ENCODE peak calls at places on chromosomes 3 and 15, in six cellular contexts. S is H9, H is trophoblast cell, F is GM23338, X is astrocyte, J is neural progenitor cell. K is an unnamed sample. For H3K79me2, the result is how much of the 10 kb centered on the place peaks cover.

GRCh38 chr3:28935141-28935540 is 345.7 kb upstream of the RBMS3 start:
- DNase-seq in S (no peak), H (no peak), F (no peak), X (no peak), J (no peak), K (no peak)

GRCh38 chr15:68463996-68464395 is 32.0 kb upstream of the ITGA11 start:
- DNase-seq in S (no peak), H (no peak), F (no peak), X (peak), J (no peak), K (no peak)

GRCh38 chr3:135473449-135473848 is 492.1 kb upstream of the PPP2R3A start:
- DNase-seq in S (no peak), H (no peak), F (no peak), X (no peak), J (no peak), K (no peak)

GRCh38 chr3:177131927-177132636 is 65.2 kb downstream of the TBL1XR1 start:
- DNase-seq in S (no peak), H (no peak), F (no peak), X (no peak), J (no peak), K (no peak)

GRCh38 chr15:100696452-100696851 is 94.1 kb downstream of the ASB7 start:
- DNase-seq in S (peak), H (no peak), F (no peak), X (peak), J (no peak), K (no peak)

GRCh38 chr15:85026304-85027032 is 44.8 kb downstream of the PDE8A start:
- DNase-seq in S (no peak), H (no peak), F (no peak), X (no peak), J (no peak), K (no peak)

GRCh38 chr3:102174312-102174712 is 260.5 kb upstream of the ZPLD1 start:
- DNase-seq in S (no peak), H (no peak), F (no peak), X (peak), J (no peak), K (no peak)

GRCh38 chr3:190083631-190084030 is 37.1 kb downstream of the P3H2 start:
- DNase-seq in S (no peak), H (no peak), F (no peak), X (no peak), J (no peak), K (no peak)

GRCh38 chr3:154684440-154684839 is 254.4 kb upstream of the GPR149 start:
- DNase-seq in S (peak), H (no peak), F (no peak), X (no peak), J (peak), K (no peak)

GRCh38 chr15:61653110-61653509 is 407.1 kb downstream of the VPS13C start:
- DNase-seq in S (peak), H (no peak), F (peak), X (no peak), J (no peak), K (no peak)

GRCh38 chr3:157129782-157130137 is 30.2 kb downstream of the CCNL1 start:
- DNase-seq in S (no peak), H (no peak), F (peak), X (peak), J (peak), K (no peak)

GRCh38 chr15:78000089-78000926 is 77.2 kb downstream of the TBC1D2B start:
- DNase-seq in S (peak), H (peak), F (peak), X (peak), J (peak), K (peak)

GRCh38 chr15:60844431-60845174 is 365.7 kb upstream of the ICE2 start:
- DNase-seq in S (no peak), H (no peak), F (no peak), X (no peak), J (no peak), K (no peak)

GRCh38 chr3:182212479-182213076 is 500.9 kb downstream of the SOX2 start:
- DNase-seq in S (peak), H (no peak), F (peak), X (peak), J (no peak), K (no peak)

GRCh38 chr3:88219138-88219792 is 69.5 kb downstream of the C3orf38 start:
- DNase-seq in S (peak), H (no peak), F (peak), X (peak), J (peak), K (peak)

GRCh38 chr3:137762674-137763593 is 1.2 kb upstream of the SOX14 start:
- DNase-seq in S (no peak), H (peak), F (peak), X (no peak), J (no peak), K (no peak)

GRCh38 chr3:48564022-48564421 is 441 bp upstream of the UCN2 start:
- DNase-seq in S (no peak), H (peak), F (no peak), X (peak), J (no peak), K (no peak)

GRCh38 chr15:36024066-36024465 is 478.1 kb upstream of the DPH6 start:
- DNase-seq in S (no peak), H (no peak), F (no peak), X (no peak), J (no peak), K (no peak)

GRCh38 chr15:66905185-66905584 is 160.2 kb upstream of the SMAD3 start:
- DNase-seq in S (no peak), H (no peak), F (no peak), X (no peak), J (no peak), K (no peak)

GRCh38 chr3:66822059-66823009 is 175.8 kb upstream of the KBTBD8 start:
- DNase-seq in S (peak), H (peak), F (peak), X (peak), J (peak), K (peak)

GRCh38 chr15:100168787-100169186 is 173.0 kb downstream of the ADAMTS17 start:
- DNase-seq in S (no peak), H (no peak), F (no peak), X (no peak), J (no peak), K (no peak)

GRCh38 chr3:133135303-133135702 is 97.1 kb downstream of the TMEM108 start:
- DNase-seq in S (no peak), H (no peak), F (no peak), X (no peak), J (no peak), K (no peak)

GRCh38 chr3:53382106-53382505 is 34.8 kb upstream of the DCP1A start:
- DNase-seq in S (no peak), H (peak), F (no peak), X (peak), J (no peak), K (no peak)

GRCh38 chr3:188788621-188789081 is 383.1 kb upstream of the TPRG1 start:
- DNase-seq in S (no peak), H (peak), F (no peak), X (peak), J (no peak), K (no peak)

GRCh38 chr3:58639001-58639400 is 27.6 kb downstream of the FAM3D start:
- DNase-seq in S (no peak), H (no peak), F (no peak), X (peak), J (no peak), K (no peak)

GRCh38 chr15:51349156-51349844 is 7.8 kb downstream of the GLDN start:
- DNase-seq in S (no peak), H (no peak), F (no peak), X (no peak), J (no peak), K (no peak)

GRCh38 chr15:40763801-40764765 is at the start of gene GCHFR:
- DNase-seq in S (peak), H (peak), F (peak), X (peak), J (peak), K (peak)

GRCh38 chr15:69474291-69474690 is 21.7 kb downstream of the RPLP1 start:
- DNase-seq in S (no peak), H (peak), F (no peak), X (peak), J (no peak), K (no peak)

GRCh38 chr3:84108442-84108971 is 850.3 kb upstream of the CADM2 start:
- DNase-seq in S (no peak), H (no peak), F (no peak), X (peak), J (peak), K (no peak)

GRCh38 chr15:59283717-59284336 is 77.2 kb downstream of the LDHAL6B start:
- DNase-seq in S (no peak), H (peak), F (no peak), X (no peak), J (no peak), K (no peak)

GRCh38 chr3:178297204-178297603 is 239.0 kb upstream of the KCNMB2 start:
- DNase-seq in S (no peak), H (no peak), F (no peak), X (no peak), J (no peak), K (no peak)

GRCh38 chr3:150410311-150411105 is 2.4 kb downstream of the TSC22D2 start:
- DNase-seq in S (peak), H (no peak), F (peak), X (peak), J (peak), K (peak)

GRCh38 chr3:23950303-23950702 is 5.2 kb downstream of the NR1D2 start:
- DNase-seq in S (no peak), H (no peak), F (no peak), X (no peak), J (no peak), K (no peak)

GRCh38 chr3:56688191-56688590 is 5.1 kb upstream of the TASOR start:
- DNase-seq in S (no peak), H (no peak), F (no peak), X (no peak), J (no peak), K (no peak)

GRCh38 chr15:64354683-64355558 is 1.1 kb downstream of the CSNK1G1 start:
- DNase-seq in S (no peak), H (no peak), F (no peak), X (no peak), J (no peak), K (peak)

GRCh38 chr3:16101295-16102186 is 72.9 kb upstream of the GALNT15 start:
- DNase-seq in S (no peak), H (peak), F (no peak), X (peak), J (no peak), K (no peak)

GRCh38 chr15:90419738-90420487 is 31.9 kb downstream of the IQGAP1 start:
- DNase-seq in S (no peak), H (no peak), F (no peak), X (peak), J (no peak), K (no peak)

DNA sequence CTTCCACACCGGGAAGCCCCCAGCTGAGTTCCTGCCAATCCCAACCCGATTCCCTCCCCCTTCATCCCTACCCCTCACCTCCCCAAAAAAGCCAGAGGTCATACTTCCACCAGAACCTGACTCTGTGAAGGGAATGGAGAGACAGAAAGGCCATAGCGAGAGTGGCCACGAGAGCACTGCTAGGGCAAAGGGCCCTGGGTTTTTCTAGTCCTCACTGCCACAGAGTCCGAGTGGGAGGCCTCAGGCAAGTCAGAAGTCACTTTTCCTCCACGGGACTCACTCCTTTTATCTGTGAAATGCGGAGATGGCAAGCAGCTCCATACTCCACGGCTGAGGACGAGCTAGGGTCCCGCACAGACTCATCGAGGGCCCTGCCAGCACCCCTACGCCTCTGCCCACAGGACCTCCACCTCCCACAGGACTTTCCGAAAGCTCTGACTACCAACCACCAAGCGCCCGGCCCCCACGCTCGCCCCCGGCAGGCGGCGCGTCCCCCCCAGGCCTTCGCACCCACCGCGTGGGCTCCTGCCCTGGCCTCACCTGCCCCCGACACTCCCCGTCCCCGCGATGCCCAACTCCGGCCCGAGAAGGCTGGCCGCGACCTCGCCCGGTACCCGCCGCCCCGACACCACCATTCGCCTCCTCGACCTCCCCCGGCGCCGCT is 794 bp downstream of the ATP13A3 start:
- DNase-seq in S (no peak), H (peak), F (peak), X (no peak), J (peak), K (peak)
- H3K79me2 ChIP-seq in S (under half), H (under half), F (half or more), X (half or more), J (half or more), K (half or more)

GRCh38 chr3:89440351-89440750 is 332.9 kb downstream of the EPHA3 start:
- DNase-seq in S (no peak), H (no peak), F (no peak), X (no peak), J (no peak), K (no peak)

GRCh38 chr3:89434621-89435380 is 327.4 kb downstream of the EPHA3 start:
- DNase-seq in S (no peak), H (no peak), F (no peak), X (peak), J (no peak), K (no peak)
- H3K27ac ChIP-seq in S (no peak), H (no peak), F (no peak), X (no peak), J (no peak), K (no peak)

DNA sequence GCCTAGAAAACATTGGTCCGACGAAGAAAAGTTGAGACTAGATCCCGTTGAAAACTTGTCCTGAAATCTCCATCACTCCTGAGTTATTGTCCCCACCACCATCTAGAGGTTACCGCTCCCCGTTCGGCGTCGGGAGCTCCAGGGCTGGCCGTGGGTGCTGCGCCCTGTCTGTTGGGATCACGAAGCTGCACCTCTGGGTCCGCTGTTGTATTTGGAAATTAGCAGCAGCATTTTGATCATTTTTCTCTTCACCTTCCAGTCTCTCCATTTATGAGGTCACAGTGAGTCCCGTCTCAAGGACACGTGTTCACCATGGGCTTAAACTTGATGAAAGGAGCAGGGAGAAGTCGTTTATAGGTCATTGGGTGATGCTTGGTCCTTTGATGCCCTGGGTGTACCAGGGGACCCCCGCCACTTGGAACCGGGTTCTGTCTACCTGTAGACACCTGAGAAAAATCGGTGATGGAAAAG is 565 bp downstream of the MANF start:
- DNase-seq in S (no peak), H (no peak), F (no peak), X (no peak), J (no peak), K (peak)
- H3K79me2 ChIP-seq in S (under half), H (under half), F (under half), X (half or more), J (under half), K (under half)

GRCh38 chr3:75075158-75075557 is 460.7 kb upstream of the CNTN3 start:
- DNase-seq in S (no peak), H (no peak), F (no peak), X (no peak), J (no peak), K (no peak)
- H3K27ac ChIP-seq in S (no peak), H (no peak), F (no peak), X (no peak), J (no peak), K (no peak)

GRCh38 chr3:196686436-196686835 is 25.6 kb downstream of the CEP19 start:
- DNase-seq in S (no peak), H (no peak), F (no peak), X (no peak), J (no peak), K (no peak)
- H3K79me2 ChIP-seq in S (under half), H (under half), F (under half), X (under half), J (under half), K (under half)

GRCh38 chr3:134312873-134313838 is 61.1 kb downstream of the AMOTL2 start:
- DNase-seq in S (peak), H (peak), F (peak), X (peak), J (peak), K (no peak)

GRCh38 chr3:134312072-134312872 is 61.6 kb upstream of the RYK start:
- DNase-seq in S (peak), H (peak), F (peak), X (peak), J (peak), K (no peak)

GRCh38 chr3:134315286-134316106 is 58.8 kb downstream of the AMOTL2 start:
- DNase-seq in S (peak), H (no peak), F (peak), X (peak), J (peak), K (no peak)

GRCh38 chr3:134314588-134315285 is 59.5 kb downstream of the AMOTL2 start:
- DNase-seq in S (peak), H (no peak), F (no peak), X (no peak), J (no peak), K (no peak)

GRCh38 chr3:134313839-134314587 is 60.2 kb downstream of the AMOTL2 start:
- DNase-seq in S (peak), H (no peak), F (no peak), X (no peak), J (no peak), K (no peak)
- H3K27ac ChIP-seq in S (no peak), H (peak), F (peak), X (peak), J (peak), K (no peak)

GRCh38 chr3:171329759-171330158 is 130.4 kb downstream of the TNIK start:
- DNase-seq in S (no peak), H (no peak), F (no peak), X (no peak), J (no peak), K (no peak)

GRCh38 chr3:171327441-171328174 is 132.6 kb downstream of the TNIK start:
- DNase-seq in S (no peak), H (no peak), F (no peak), X (no peak), J (no peak), K (no peak)

GRCh38 chr3:171328419-171329082 is 131.7 kb downstream of the TNIK start:
- DNase-seq in S (peak), H (no peak), F (peak), X (no peak), J (peak), K (peak)

GRCh38 chr3:171333784-171334464 is 126.3 kb downstream of the TNIK start:
- DNase-seq in S (no peak), H (no peak), F (no peak), X (no peak), J (no peak), K (no peak)

DNA sequence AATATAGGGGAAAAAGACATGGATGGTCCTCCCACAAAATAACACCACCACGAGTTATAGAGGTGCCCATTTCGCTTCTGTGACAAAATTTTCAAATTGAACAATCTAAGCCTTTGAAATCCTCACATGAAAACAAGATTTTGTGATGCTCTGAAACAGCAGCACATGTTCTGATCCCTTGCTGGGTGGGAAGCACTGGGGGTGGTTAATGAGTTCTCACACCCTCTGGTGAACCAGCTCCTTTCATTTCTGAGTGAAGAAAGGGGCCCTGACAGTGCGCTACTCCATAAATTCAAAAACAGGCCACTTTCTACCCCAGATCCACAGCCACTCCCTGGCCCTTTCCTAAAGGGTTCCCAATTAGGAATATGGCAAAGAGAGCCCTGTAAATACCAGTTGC is 129.3 kb downstream of the TNIK start:
- DNase-seq in S (no peak), H (no peak), F (no peak), X (no peak), J (no peak), K (no peak)
- H3K79me2 ChIP-seq in S (under half), H (under half), F (under half), X (under half), J (under half), K (under half)

DNA sequence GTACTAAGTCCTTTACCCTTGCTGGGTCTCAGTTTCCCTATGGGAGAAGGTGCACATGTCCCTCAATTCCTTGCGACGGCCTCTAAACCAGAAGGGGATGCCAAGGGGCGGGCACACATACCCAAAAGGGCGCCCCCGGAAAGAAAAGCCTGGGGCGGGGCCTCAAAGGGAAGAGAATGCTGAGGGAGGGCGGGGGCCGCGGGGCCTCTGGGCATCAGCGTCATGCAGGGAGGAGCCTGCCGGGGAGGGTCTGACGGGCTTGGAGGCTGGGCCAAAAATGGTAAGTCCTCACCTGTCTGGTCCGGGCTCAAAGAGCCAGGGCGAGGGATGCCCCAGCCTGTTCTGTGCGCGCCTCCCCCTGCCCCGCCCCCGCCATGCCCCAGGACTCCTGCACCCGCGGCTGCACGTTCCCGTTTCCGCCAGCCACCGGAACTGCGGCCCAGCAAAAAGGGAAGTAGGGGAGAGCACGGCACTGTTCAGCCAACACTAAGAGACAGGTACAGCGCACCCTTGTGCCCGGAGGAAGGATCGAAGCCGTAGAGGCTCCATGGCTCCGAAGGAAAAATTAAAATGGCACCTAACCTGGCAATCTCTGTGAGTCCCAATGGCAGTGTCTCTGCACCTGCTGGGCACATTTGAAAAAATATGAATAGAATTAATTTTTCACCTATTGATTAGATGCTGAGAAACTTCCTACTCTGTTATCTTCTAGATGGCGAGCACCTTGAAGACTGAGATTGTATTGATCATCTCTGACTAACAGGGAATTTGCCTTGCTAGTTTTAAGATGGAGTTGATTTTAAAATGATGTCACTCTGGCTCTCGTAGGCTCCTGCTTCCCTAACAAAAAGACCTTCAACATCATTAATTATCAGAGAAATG is at the start of gene DET1:
- DNase-seq in S (peak), H (peak), F (peak), X (peak), J (peak), K (peak)
- H3K27ac ChIP-seq in S (peak), H (peak), F (peak), X (peak), J (peak), K (peak)

GRCh38 chr3:126984391-126985142 is 1.7 kb downstream of the PLXNA1 start:
- DNase-seq in S (no peak), H (no peak), F (no peak), X (no peak), J (no peak), K (no peak)
- H3K79me2 ChIP-seq in S (under half), H (under half), F (under half), X (half or more), J (half or more), K (under half)